ENCODE peak calls at places on chromosomes 11 and 22, in four cellular contexts. I, J, F and A are unnamed samples. For H3K4me1, the result is how much of the 10 kb centered on the place peaks cover.

GRCh38 chr11:83073884-83074283 is 2.2 kb upstream of the RAB30 start:
- DNase-seq in J (no peak), I (no peak), F (no peak), A (no peak)

GRCh38 chr22:46058591-46059519 is 81.9 kb upstream of the WNT7B start:
- DNase-seq in F (peak), I (no peak), J (no peak), A (no peak)

GRCh38 chr22:19568337-19569311 is 44.4 kb upstream of the CLDN5 start:
- DNase-seq in F (peak), I (no peak), J (no peak), A (no peak)

GRCh38 chr22:27258773-27259172 is 542.8 kb downstream of the MN1 start:
- DNase-seq in J (no peak), I (peak), F (no peak), A (no peak)

GRCh38 chr11:16883179-16883578 is 131.0 kb downstream of the PLEKHA7 start:
- DNase-seq in J (no peak), F (no peak), I (peak), A (no peak)

GRCh38 chr11:14789879-14790484 is 102.0 kb downstream of the CYP2R1 start:
- DNase-seq in F (no peak), J (no peak), I (peak), A (no peak)

GRCh38 chr11:32500001-32500400 is 64.7 kb upstream of the WT1 start:
- DNase-seq in F (no peak), J (no peak), I (no peak), A (no peak)

GRCh38 chr11:94563176-94563847 is 3.9 kb upstream of the PIWIL4 start:
- DNase-seq in F (peak), I (peak), J (no peak), A (no peak)

GRCh38 chr11:76160856-76161255 is 45.4 kb downstream of the WNT11 start:
- DNase-seq in F (no peak), I (no peak), J (no peak), A (no peak)

GRCh38 chr22:19879996-19880785 is 25.5 kb upstream of the GNB1L start:
- DNase-seq in F (no peak), J (no peak), I (no peak), A (no peak)

GRCh38 chr11:66956689-66957290 is 1.4 kb downstream of the PC start:
- DNase-seq in J (peak), F (peak), I (peak), A (no peak)

GRCh38 chr22:21942407-21942895 is 10.2 kb downstream of the PPM1F start:
- DNase-seq in J (no peak), I (no peak), F (peak), A (no peak)

GRCh38 chr11:92685049-92685448 is 284.4 kb upstream of the MTNR1B start:
- DNase-seq in F (no peak), J (no peak), I (no peak), A (no peak)

GRCh38 chr22:23386822-23387580 is 193.1 kb downstream of the IGLL1 start:
- DNase-seq in I (no peak), J (no peak), F (no peak), A (no peak)

GRCh38 chr11:93034640-93035039 is 65.2 kb downstream of the MTNR1B start:
- DNase-seq in F (no peak), J (no peak), I (no peak), A (no peak)

GRCh38 chr22:49363526-49364230 is 464.0 kb downstream of the BRD1 start:
- DNase-seq in I (no peak), F (no peak), J (no peak), A (no peak)

GRCh38 chr11:59574467-59574866 is 41.1 kb downstream of the OSBP start:
- DNase-seq in F (peak), J (no peak), I (no peak), A (no peak)

GRCh38 chr22:30828187-30829155 is 133.8 kb downstream of the OSBP2 start:
- DNase-seq in F (no peak), J (no peak), I (no peak), A (no peak)

GRCh38 chr11:120013325-120014250 is 124.3 kb downstream of the TRIM29 start:
- DNase-seq in J (no peak), I (peak), F (peak), A (no peak)

GRCh38 chr11:34243620-34244493 is 114.0 kb downstream of the ABTB2 start:
- DNase-seq in J (no peak), I (peak), F (peak), A (no peak)

GRCh38 chr22:38312261-38312800 is 4.9 kb downstream of the CSNK1E start:
- DNase-seq in F (no peak), I (no peak), J (no peak), A (no peak)

GRCh38 chr22:38313384-38313955 is 3.8 kb downstream of the CSNK1E start:
- DNase-seq in F (peak), J (peak), I (no peak), A (no peak)

GRCh38 chr22:38315801-38316339 is 1.4 kb downstream of the CSNK1E start:
- DNase-seq in J (peak), F (no peak), I (no peak), A (no peak)

GRCh38 chr22:38314992-38315800 is 2.0 kb downstream of the CSNK1E start:
- DNase-seq in F (peak), I (no peak), J (peak), A (no peak)

GRCh38 chr22:38314140-38314991 is 2.9 kb downstream of the CSNK1E start:
- DNase-seq in J (peak), F (peak), I (no peak), A (no peak)
- H3K4me1 ChIP-seq in J (under half), F (half or more), I (under half), A (half or more)

DNA sequence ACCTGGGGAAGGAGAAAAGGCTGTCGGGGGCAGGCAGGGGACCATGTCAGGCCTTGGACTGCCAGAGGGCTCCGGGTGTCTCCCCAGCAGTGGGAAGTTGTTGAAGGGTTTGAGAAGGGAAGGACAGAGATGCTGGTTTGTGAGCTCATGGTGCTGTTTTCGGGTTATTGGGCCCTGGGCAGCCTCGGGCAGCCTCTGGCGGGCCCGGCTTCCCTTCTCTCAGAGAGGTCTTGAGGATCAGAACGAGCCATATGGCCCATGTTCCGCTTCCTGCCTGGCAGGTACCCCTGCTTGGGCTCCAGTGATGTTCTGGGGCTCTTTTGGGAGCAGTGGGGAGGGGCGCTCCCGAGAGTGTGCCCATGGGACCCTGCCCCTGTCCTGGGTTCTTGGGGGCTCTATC is 9.8 kb downstream of the MYRF start:
- DNase-seq in I (no peak), F (no peak), J (no peak), A (no peak)
- H3K27ac ChIP-seq in I (no peak), F (no peak), J (no peak), A (no peak)

DNA sequence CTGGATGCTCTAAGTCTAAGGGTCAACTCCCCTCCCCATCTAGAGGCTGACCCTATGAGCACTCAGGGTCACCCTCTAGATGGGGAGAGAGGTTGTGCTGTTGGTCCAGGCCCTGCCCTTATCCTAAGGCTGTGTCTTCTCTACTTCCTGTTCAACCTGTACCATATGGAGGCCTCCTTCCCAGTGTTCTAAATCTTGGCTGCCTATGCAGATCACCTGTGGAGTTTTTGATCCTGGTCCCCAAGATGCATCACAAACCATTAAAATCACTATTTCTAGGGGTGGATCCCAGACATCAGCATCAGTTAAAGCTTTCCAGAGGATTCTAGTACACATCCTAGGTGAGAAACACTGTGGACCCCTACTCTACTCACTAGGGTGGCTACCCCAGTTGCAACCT is 26.2 kb downstream of the LARGE1 start:
- DNase-seq in I (no peak), F (no peak), J (no peak), A (no peak)
- H3K4me1 ChIP-seq in I (under half), F (under half), J (under half), A (under half)

GRCh38 chr22:36301384-36301828 is 48.5 kb downstream of the APOL1 start:
- DNase-seq in J (peak), F (peak), I (peak), A (no peak)
- H3K27ac ChIP-seq in J (peak), F (peak), I (no peak), A (peak)

GRCh38 chr11:86192858-86193257 is 51.7 kb upstream of the EED start:
- DNase-seq in J (no peak), F (no peak), I (no peak), A (no peak)

GRCh38 chr11:86196924-86197323 is 47.6 kb upstream of the EED start:
- DNase-seq in J (no peak), I (peak), F (no peak), A (no peak)

GRCh38 chr11:86193297-86194095 is 51.1 kb upstream of the EED start:
- DNase-seq in I (peak), J (peak), F (peak), A (no peak)

GRCh38 chr11:86196291-86196690 is 48.3 kb upstream of the EED start:
- DNase-seq in F (no peak), I (peak), J (no peak), A (no peak)

GRCh38 chr11:86194998-86195397 is 49.6 kb upstream of the EED start:
- DNase-seq in F (no peak), I (no peak), J (no peak), A (no peak)
- H3K4me1 ChIP-seq in F (under half), I (half or more), J (under half), A (under half)

DNA sequence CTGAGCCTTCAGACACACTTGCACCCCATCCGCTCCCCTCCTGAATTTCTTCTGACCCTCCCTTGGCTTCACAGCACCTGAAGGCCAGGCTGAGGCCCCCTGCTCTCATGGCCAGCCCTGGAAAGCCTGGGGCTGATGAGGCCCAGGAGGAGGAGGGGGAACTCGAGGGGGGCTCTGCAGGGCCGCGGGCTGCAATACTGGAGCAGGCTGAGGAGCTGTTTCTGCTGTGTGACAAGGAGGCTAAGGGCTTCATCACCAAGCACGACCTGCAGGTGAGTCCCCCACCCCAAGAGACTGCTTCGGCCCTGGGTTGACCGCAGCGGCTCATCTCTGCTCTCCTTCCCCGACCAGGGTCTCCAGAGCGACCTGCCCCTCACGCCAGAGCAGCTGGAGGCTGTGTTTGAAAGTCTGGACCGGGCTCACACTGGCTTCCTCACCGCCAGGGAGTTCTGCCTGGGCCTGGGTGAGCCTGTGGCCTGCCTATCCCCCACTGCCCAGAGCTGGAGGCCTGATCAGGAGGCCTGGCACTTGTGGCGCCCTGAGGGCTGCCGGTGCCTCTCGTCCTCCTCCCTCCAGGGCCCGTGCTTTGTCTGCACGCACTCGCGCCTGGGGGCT is 889 bp downstream of the CRACR2B start:
- DNase-seq in I (no peak), J (no peak), F (no peak), A (no peak)
- H3K27ac ChIP-seq in I (no peak), J (no peak), F (no peak), A (peak)

GRCh38 chr11:77361184-77361583 is 59.7 kb upstream of the GDPD4 start:
- DNase-seq in J (no peak), F (peak), I (no peak), A (no peak)
- H3K4me1 ChIP-seq in J (under half), F (under half), I (under half), A (under half)

GRCh38 chr22:32557424-32557823 is 82.8 kb downstream of the FBXO7 start:
- DNase-seq in F (no peak), J (no peak), I (no peak), A (no peak)
- H3K27ac ChIP-seq in F (no peak), J (no peak), I (no peak), A (no peak)